ENCODE peak calls at places on chromosomes 16 and 17, in four cellular contexts. N, Z, M and O are unnamed samples.

GRCh38 chr17:69434164-69434579 is 19.7 kb downstream of the MAP2K6 start:
- DNase-seq in N (no peak), Z (peak), M (peak), O (no peak)

GRCh38 chr17:67178555-67178954 is 66.4 kb downstream of the HELZ start:
- DNase-seq in N (no peak), Z (no peak), M (no peak), O (no peak)

GRCh38 chr16:57755061-57755684 is 19.6 kb downstream of the KATNB1 start:
- DNase-seq in N (no peak), Z (no peak), M (no peak), O (no peak)

GRCh38 chr17:50630524-50631194 is 4.0 kb upstream of the ABCC3 start:
- DNase-seq in N (peak), Z (peak), M (peak), O (peak)

GRCh38 chr17:76816590-76817135 is 51.5 kb upstream of the MGAT5B start:
- DNase-seq in N (peak), Z (no peak), M (peak), O (peak)

GRCh38 chr16:89359296-89360147 is 130.8 kb downstream of the ANKRD11 start:
- DNase-seq in N (no peak), Z (no peak), M (no peak), O (no peak)

GRCh38 chr17:32822996-32823395 is 53.9 kb downstream of the MYO1D start:
- DNase-seq in N (no peak), Z (no peak), M (peak), O (no peak)

GRCh38 chr17:7045492-7046126 is 1.7 kb upstream of the SLC16A11 start:
- DNase-seq in N (peak), Z (no peak), M (peak), O (peak)

GRCh38 chr16:55324491-55325447 is 766 bp downstream of the IRX6 start:
- DNase-seq in N (no peak), Z (peak), M (no peak), O (no peak)

GRCh38 chr16:57704011-57704904 is 9.7 kb downstream of the DRC7 start:
- DNase-seq in N (no peak), Z (no peak), M (no peak), O (no peak)

GRCh38 chr17:81838753-81839255 is 4.0 kb upstream of the PPP1R27 start:
- DNase-seq in N (no peak), Z (no peak), M (no peak), O (no peak)

GRCh38 chr17:67107811-67108210 is 63.5 kb downstream of the CACNG1 start:
- DNase-seq in N (no peak), Z (no peak), M (no peak), O (no peak)

GRCh38 chr16:65283238-65283651 is 161.4 kb upstream of the CDH11 start:
- DNase-seq in N (no peak), Z (no peak), M (no peak), O (no peak)

GRCh38 chr17:81957691-81958432 is 3.1 kb downstream of the NOTUM start:
- DNase-seq in N (no peak), Z (no peak), M (no peak), O (no peak)

GRCh38 chr16:72934661-72935403 is 113.1 kb downstream of the ZFHX3 start:
- DNase-seq in N (no peak), Z (no peak), M (no peak), O (no peak)

GRCh38 chr17:82112181-82112865 is 14.3 kb upstream of the FASN start:
- DNase-seq in N (no peak), Z (no peak), M (no peak), O (no peak)

GRCh38 chr17:82246365-82247174 is 17.7 kb downstream of the SLC16A3 start:
- DNase-seq in N (no peak), Z (no peak), M (peak), O (no peak)

GRCh38 chr17:7835818-7836595 is 2.0 kb downstream of the KDM6B start:
- DNase-seq in N (peak), Z (peak), M (peak), O (no peak)

GRCh38 chr17:82957961-82958491 is 118.2 kb upstream of the ZNF750 start:
- DNase-seq in N (no peak), Z (no peak), M (no peak), O (no peak)

GRCh38 chr17:63356275-63356905 is 89.7 kb downstream of the CYB561 start:
- DNase-seq in N (no peak), Z (no peak), M (no peak), O (no peak)

GRCh38 chr17:172401-172800 is 9.0 kb downstream of the DOC2B start:
- DNase-seq in N (no peak), Z (no peak), M (no peak), O (no peak)

GRCh38 chr16:66881014-66881417 is 701 bp downstream of the PDP2 start:
- DNase-seq in N (no peak), Z (no peak), M (peak), O (no peak)

GRCh38 chr16:57204675-57205074 is 18.5 kb downstream of the RSPRY1 start:
- DNase-seq in N (no peak), Z (no peak), M (no peak), O (no peak)

GRCh38 chr16:85675528-85675927 is 13.2 kb downstream of the GINS2 start:
- DNase-seq in N (no peak), Z (no peak), M (peak), O (peak)

GRCh38 chr16:26158142-26158759 is 466.5 kb downstream of the HS3ST4 start:
- DNase-seq in N (no peak), Z (no peak), M (no peak), O (no peak)